ENCODE peak calls at places on chromosomes 11 and 22, in five cellular contexts. I is K562, Q is HepG2, L is SK-N-SH, J is GM12878. D is an unnamed sample.

GRCh38 chr11:101523634-101524260 is 60.1 kb downstream of the TRPC6 start:
- DNase-seq in Q (no peak), I (no peak), J (no peak), L (no peak), D (no peak)

GRCh38 chr11:111665779-111666178 is 63.5 kb downstream of the SIK2 start:
- DNase-seq in I (peak), L (no peak), Q (peak), J (no peak), D (peak)

GRCh38 chr11:33065445-33066178 is 26.2 kb downstream of the TCP11L1 start:
- DNase-seq in I (peak), Q (peak), L (peak), J (no peak), D (peak)

GRCh38 chr22:26394787-26395186 is 34.3 kb upstream of the ASPHD2 start:
- DNase-seq in J (no peak), Q (no peak), I (no peak), L (no peak), D (no peak)

GRCh38 chr11:132576706-132577105 is 955.6 kb downstream of the OPCML start:
- DNase-seq in I (no peak), J (no peak), Q (no peak), L (no peak), D (peak)

GRCh38 chr11:12137938-12138731 is 27.7 kb downstream of the MICAL2 start:
- DNase-seq in Q (no peak), L (peak), J (no peak), I (no peak), D (peak)

GRCh38 chr11:114166897-114167323 is 107.4 kb downstream of the ZBTB16 start:
- DNase-seq in L (no peak), Q (no peak), I (no peak), J (no peak), D (peak)

GRCh38 chr11:41413843-41414242 is 45.6 kb downstream of the LRRC4C start:
- DNase-seq in Q (no peak), L (no peak), I (no peak), J (no peak), D (no peak)

GRCh38 chr11:48104562-48104924 is 112.1 kb upstream of the OR4B1 start:
- DNase-seq in L (no peak), J (no peak), Q (no peak), I (no peak), D (no peak)

GRCh38 chr11:120632579-120632978 is 121.0 kb downstream of the GRIK4 start:
- DNase-seq in Q (no peak), I (peak), J (no peak), L (no peak), D (no peak)

GRCh38 chr11:33531743-33532181 is 168.9 kb downstream of the C11orf91 start:
- DNase-seq in L (no peak), Q (no peak), I (no peak), J (no peak), D (peak)

GRCh38 chr11:10307411-10308207 is 2.7 kb downstream of the ADM start:
- DNase-seq in I (peak), L (peak), J (peak), Q (peak), D (peak)

GRCh38 chr22:38710866-38711265 is 5.1 kb downstream of the GTPBP1 start:
- DNase-seq in Q (no peak), J (no peak), L (no peak), I (no peak), D (no peak)

GRCh38 chr22:40411506-40411861 is 41.1 kb downstream of the SGSM3 start:
- DNase-seq in J (no peak), Q (no peak), L (no peak), I (no peak), D (no peak)

GRCh38 chr11:11691296-11692141 is 69.7 kb upstream of the GALNT18 start:
- DNase-seq in L (no peak), J (no peak), Q (no peak), I (no peak), D (no peak)

GRCh38 chr11:81253226-81253625 is 1480.4 kb downstream of the FAM181B start:
- DNase-seq in J (no peak), L (no peak), Q (no peak), I (no peak), D (no peak)

GRCh38 chr11:122653911-122654310 is 1.6 kb upstream of the UBASH3B start:
- DNase-seq in J (no peak), I (no peak), L (no peak), Q (no peak), D (peak)

GRCh38 chr11:47378011-47378835 is at the start of gene SPI1:
- DNase-seq in I (peak), Q (no peak), J (peak), L (peak), D (no peak)

GRCh38 chr22:35921777-35922176 is 106.8 kb downstream of the RBFOX2 start:
- DNase-seq in L (peak), Q (peak), I (peak), J (peak), D (peak)

GRCh38 chr22:42794551-42795510 is 62.2 kb downstream of the ARFGAP3 start:
- DNase-seq in J (no peak), L (no peak), Q (peak), I (no peak), D (no peak)

GRCh38 chr11:47137476-47137875 is 39.2 kb downstream of the ARFGAP2 start:
- DNase-seq in I (no peak), L (no peak), Q (no peak), J (no peak), D (no peak)

GRCh38 chr22:25933158-25933788 is 191.3 kb downstream of the MYO18B start:
- DNase-seq in L (no peak), J (no peak), I (no peak), Q (no peak), D (no peak)

GRCh38 chr11:14502039-14502438 is 2.4 kb upstream of the COPB1 start:
- DNase-seq in J (no peak), Q (no peak), L (no peak), I (no peak), D (no peak)

GRCh38 chr22:22201185-22201924 is 43.2 kb upstream of the VPREB1 start:
- DNase-seq in L (peak), I (peak), Q (peak), J (no peak), D (peak)

GRCh38 chr22:33116846-33117547 is 58.8 kb upstream of the SYN3 start:
- DNase-seq in Q (no peak), I (no peak), J (no peak), L (no peak), D (no peak)

GRCh38 chr11:79440451-79441158 is at the start of gene TENM4:
- DNase-seq in I (no peak), L (peak), J (no peak), Q (no peak), D (peak)

GRCh38 chr11:30560345-30561106 is 25.6 kb downstream of the MPPED2 start:
- DNase-seq in I (no peak), J (no peak), L (no peak), Q (no peak), D (peak)

GRCh38 chr22:32631507-32632245 is 157.1 kb downstream of the FBXO7 start:
- DNase-seq in L (no peak), J (no peak), I (no peak), Q (no peak), D (no peak)

GRCh38 chr11:134562941-134563471 is 151.0 kb upstream of the B3GAT1 start:
- DNase-seq in Q (no peak), L (no peak), I (no peak), J (no peak), D (no peak)

GRCh38 chr22:46931414-46931813 is 169.0 kb downstream of the TBC1D22A start:
- DNase-seq in Q (no peak), J (no peak), I (peak), L (no peak), D (no peak)

GRCh38 chr22:41286639-41287091 is 678 bp upstream of the RANGAP1 start:
- DNase-seq in J (peak), Q (peak), I (peak), L (peak), D (peak)

GRCh38 chr11:117950999-117951961 is 22.1 kb upstream of the TMPRSS13 start:
- DNase-seq in L (no peak), I (no peak), Q (no peak), J (no peak), D (no peak)

GRCh38 chr11:118406599-118407166 is 5.3 kb downstream of the ATP5MG start:
- DNase-seq in I (no peak), J (peak), Q (no peak), L (no peak), D (peak)

GRCh38 chr11:2471048-2471803 is 26.4 kb downstream of the KCNQ1 start:
- DNase-seq in I (no peak), Q (no peak), J (no peak), L (no peak), D (no peak)

GRCh38 chr11:68335693-68336092 is 23.3 kb downstream of the LRP5 start:
- DNase-seq in Q (no peak), L (no peak), J (no peak), I (no peak), D (no peak)

GRCh38 chr11:68337399-68337835 is 25.0 kb downstream of the LRP5 start:
- DNase-seq in I (no peak), L (no peak), Q (no peak), J (no peak), D (no peak)

GRCh38 chr11:68340003-68340767 is 27.8 kb downstream of the LRP5 start:
- DNase-seq in J (peak), I (no peak), Q (no peak), L (no peak), D (no peak)

GRCh38 chr11:68340784-68341556 is 28.6 kb downstream of the LRP5 start:
- DNase-seq in Q (no peak), I (no peak), J (peak), L (no peak), D (no peak)

DNA sequence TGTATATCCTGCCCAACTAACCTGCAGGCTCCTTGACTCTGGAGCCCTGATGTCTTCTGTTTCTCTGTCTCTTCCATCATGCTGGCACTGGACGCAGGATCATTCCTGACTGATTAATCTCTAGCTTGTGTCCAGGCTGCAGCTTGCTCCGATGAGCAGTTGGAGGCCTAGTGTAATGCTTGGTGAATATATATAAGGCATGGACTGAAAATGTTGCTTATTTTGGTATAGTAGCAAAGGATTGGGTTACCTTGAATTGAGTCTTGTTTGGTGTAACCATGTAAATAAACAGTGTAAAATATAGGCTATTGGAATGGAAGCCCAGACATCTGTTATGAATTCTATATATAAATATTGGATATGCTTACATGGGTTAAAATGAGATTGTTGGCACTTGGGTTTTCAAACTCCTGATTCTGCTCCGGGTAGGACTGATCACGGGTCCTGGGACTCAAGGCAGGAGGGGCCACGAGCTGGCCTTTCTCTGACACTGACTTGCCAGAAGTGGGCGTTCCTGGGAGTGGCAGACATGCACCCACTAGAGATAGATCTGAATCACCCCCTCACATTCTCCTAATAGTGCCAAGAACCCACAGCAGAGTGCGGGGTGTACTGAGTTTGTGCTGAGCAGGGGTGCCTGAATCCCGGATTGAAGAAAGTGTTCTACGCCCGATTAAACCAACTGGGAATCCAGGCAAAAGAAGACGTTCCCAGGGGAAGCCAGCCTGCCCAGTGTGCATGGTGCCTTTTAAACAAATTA is 25.8 kb downstream of the LRP5 start:
- DNase-seq in I (no peak), Q (no peak), L (no peak), J (no peak), D (peak)
- TF ChIP-seq MXI1 in I (no peak), Q (no peak), L (no peak), J (no peak), D (no peak)

DNA sequence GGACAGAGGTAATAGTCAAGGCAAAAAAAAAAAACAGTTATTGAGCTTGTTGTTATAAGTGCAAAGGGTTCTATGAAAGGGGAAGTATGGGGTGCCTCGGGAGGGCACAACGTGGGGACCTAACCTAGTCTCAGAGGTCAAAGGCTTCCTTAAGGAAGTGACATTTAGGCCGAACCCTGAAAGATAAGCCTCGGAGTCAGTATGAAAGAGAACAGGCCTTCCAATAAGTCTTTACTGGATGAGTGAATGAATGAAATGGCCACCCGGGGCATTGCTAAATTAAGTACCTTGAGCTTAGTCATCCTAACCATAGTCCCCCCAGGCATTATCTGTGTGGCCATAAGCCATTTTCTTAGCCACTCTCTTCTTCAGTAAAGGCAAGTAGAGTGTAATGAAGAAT is 19.7 kb downstream of the FLI1 start:
- DNase-seq in I (no peak), J (no peak), L (no peak), Q (no peak), D (no peak)
- TF ChIP-seq MXI1 in I (no peak), J (no peak), L (no peak), Q (no peak), D (no peak)

DNA sequence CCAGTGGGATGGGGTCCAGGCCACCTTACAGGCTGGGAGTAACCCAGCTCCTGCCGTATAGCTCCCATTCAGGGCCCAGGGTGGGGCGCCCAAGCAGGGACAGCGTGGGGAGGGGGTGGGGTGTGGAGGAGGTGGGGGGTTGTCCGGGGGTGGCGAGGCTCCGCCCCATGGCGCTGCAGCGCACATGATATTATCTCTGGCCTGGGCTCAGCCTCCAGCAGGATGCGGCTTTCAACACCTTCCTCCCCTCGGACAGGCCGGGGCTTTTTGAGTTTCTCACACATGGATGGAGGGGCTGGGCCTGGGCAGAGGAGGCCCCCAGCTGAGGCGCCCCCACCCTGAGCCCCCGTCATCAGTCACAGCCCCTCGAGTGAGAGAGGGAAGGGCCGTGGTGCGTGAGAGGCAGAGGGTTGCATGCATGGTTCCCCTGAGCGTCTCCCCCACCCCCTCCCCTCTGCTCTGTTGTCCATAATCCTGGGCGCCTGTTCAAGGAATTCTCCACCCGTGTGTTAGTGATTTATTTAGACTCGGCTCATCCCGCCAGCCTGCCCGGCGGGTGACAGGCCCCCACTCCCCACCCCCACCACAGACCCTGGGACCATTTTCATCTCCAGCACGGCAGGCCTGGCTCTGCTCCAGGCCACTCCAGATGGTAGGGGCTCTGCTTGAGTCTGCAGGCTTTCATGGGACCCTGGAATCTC is 44.9 kb downstream of the WNT11 start:
- DNase-seq in I (peak), Q (no peak), J (no peak), L (peak), D (no peak)
- TF ChIP-seq MXI1 in I (no peak), Q (no peak), J (no peak), L (peak), D (no peak)

GRCh38 chr11:35893796-35894475 is 49.9 kb upstream of the LDLRAD3 start:
- DNase-seq in Q (no peak), I (no peak), J (no peak), L (no peak), D (peak)
- TF ChIP-seq MXI1 in Q (no peak), I (no peak), J (no peak), L (no peak), D (no peak)

GRCh38 chr22:49260681-49261580 is 566.7 kb downstream of the BRD1 start:
- DNase-seq in L (no peak), J (no peak), I (no peak), Q (no peak), D (no peak)

GRCh38 chr22:49261616-49262015 is 566.1 kb downstream of the BRD1 start:
- DNase-seq in I (no peak), L (no peak), J (no peak), Q (no peak), D (no peak)

GRCh38 chr22:49264696-49265095 is 563.0 kb downstream of the BRD1 start:
- DNase-seq in L (no peak), J (no peak), I (no peak), Q (no peak), D (no peak)

GRCh38 chr22:49262167-49262566 is 565.5 kb downstream of the BRD1 start:
- DNase-seq in J (no peak), I (no peak), L (no peak), Q (no peak), D (no peak)

DNA sequence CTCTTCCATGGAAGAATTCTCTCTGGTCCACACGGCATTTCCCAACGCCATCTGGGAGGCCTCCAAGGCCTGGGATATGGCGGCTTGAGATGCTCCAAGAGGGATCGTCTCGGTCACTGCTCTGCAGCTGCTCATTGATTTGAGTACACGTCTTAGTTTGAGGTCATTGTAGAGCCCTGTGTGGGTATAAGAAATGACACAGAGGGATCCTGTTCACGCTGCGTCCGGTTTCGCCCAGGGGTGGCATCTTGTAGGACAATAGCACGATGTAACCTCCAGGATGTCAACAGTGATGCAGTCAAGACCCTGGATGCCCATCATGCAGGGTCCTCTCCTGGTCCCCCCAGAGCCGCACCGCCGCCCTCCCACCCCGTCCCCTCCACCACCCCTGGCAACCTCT is 564.6 kb downstream of the BRD1 start:
- DNase-seq in L (no peak), J (no peak), I (no peak), Q (no peak), D (no peak)
- TF ChIP-seq MXI1 in L (no peak), J (no peak), I (no peak), Q (no peak), D (no peak)

GRCh38 chr11:1158681-1159525 is 1.1 kb downstream of the MUC5AC start:
- DNase-seq in L (peak), J (no peak), Q (no peak), I (no peak), D (no peak)
- TF ChIP-seq MXI1 in L (no peak), J (no peak), Q (no peak), I (no peak), D (no peak)

D was measured in IMR-90.